ENCODE peak calls at places on chromosome X, in ten cellular contexts. P is vagina, T is transverse colon, U is prostate gland, X is tibial nerve, B is body of pancreas, K is A549, N is suprapubic skin, A is heart left ventricle, W is right lobe of liver. R is an unnamed sample.

GRCh38 chrX:122188751-122189150 is 995.3 kb upstream of the GRIA3 start:
- DNase-seq in P (no peak), T (no peak), U (no peak), X (no peak), B (no peak), K (no peak), N (no peak), A (no peak), W (no peak), R (no peak)

GRCh38 chrX:24767557-24767956 is 73.8 kb downstream of the POLA1 start:
- DNase-seq in P (no peak), T (no peak), U (no peak), X (no peak), B (no peak), K (no peak), N (no peak), A (no peak), W (no peak), R (no peak)

GRCh38 chrX:10524578-10524977 is 95.8 kb downstream of the MID1 start:
- DNase-seq in P (no peak), T (no peak), U (no peak), X (no peak), B (no peak), K (no peak), N (no peak), A (no peak), W (no peak), R (no peak)

GRCh38 chrX:151776113-151776790 is 41.7 kb downstream of the CNGA2 start:
- DNase-seq in P (peak; percentile 77), T (no peak), U (no peak), X (no peak), B (no peak), K (no peak), N (no peak), A (peak; percentile 53), W (no peak), R (no peak)

GRCh38 chrX:152079768-152080167 is 58.6 kb downstream of the MAGEA10 start:
- DNase-seq in P (no peak), T (no peak), U (no peak), X (no peak), B (no peak), K (no peak), N (no peak), A (no peak), W (no peak), R (no peak)

GRCh38 chrX:17412692-17413091 is 37.7 kb downstream of the NHS start:
- DNase-seq in P (no peak), T (no peak), U (no peak), X (no peak), B (no peak), K (peak; percentile 21), N (no peak), A (no peak), W (no peak), R (no peak)

GRCh38 chrX:69203367-69204037 is 38.2 kb upstream of the PJA1 start:
- DNase-seq in P (no peak), T (no peak), U (no peak), X (no peak), B (no peak), K (no peak), N (no peak), A (no peak), W (no peak), R (no peak)

GRCh38 chrX:54246866-54247265 is 63.8 kb upstream of the FAM120C start:
- DNase-seq in P (no peak), T (no peak), U (no peak), X (no peak), B (no peak), K (no peak), N (no peak), A (no peak), W (no peak), R (no peak)

GRCh38 chrX:152896450-152896849 is 1.4 kb upstream of the ZNF185 start:
- DNase-seq in P (no peak), T (no peak), U (no peak), X (no peak), B (no peak), K (peak; percentile 41), N (no peak), A (no peak), W (peak; percentile 11), R (no peak)

GRCh38 chrX:16885628-16886027 is 15.5 kb upstream of the RBBP7 start:
- DNase-seq in P (no peak), T (no peak), U (no peak), X (no peak), B (no peak), K (no peak), N (no peak), A (no peak), W (no peak), R (no peak)

GRCh38 chrX:1661048-1661921 is 46.4 kb downstream of the ASMT start:
- DNase-seq in P (no peak), T (peak; percentile 68), U (peak; percentile 9), X (no peak), B (no peak), K (no peak), N (peak; percentile 49), A (peak; percentile 40), W (peak; percentile 66), R (peak; percentile 21)

GRCh38 chrX:29634516-29634915 is 580.8 kb upstream of the MAGEB2 start:
- DNase-seq in P (no peak), T (no peak), U (no peak), X (no peak), B (no peak), K (no peak), N (no peak), A (no peak), W (no peak), R (no peak)

GRCh38 chrX:108167211-108167872 is 75.8 kb downstream of the ATG4A start:
- DNase-seq in P (no peak), T (no peak), U (no peak), X (no peak), B (no peak), K (peak; percentile 13), N (no peak), A (no peak), W (no peak), R (no peak)

GRCh38 chrX:108171671-108172070 is 80.1 kb downstream of the ATG4A start:
- DNase-seq in P (no peak), T (no peak), U (no peak), X (no peak), B (no peak), K (no peak), N (no peak), A (no peak), W (no peak), R (no peak)

GRCh38 chrX:108173874-108174273 is 82.3 kb downstream of the ATG4A start:
- DNase-seq in P (peak; percentile 61), T (no peak), U (no peak), X (no peak), B (no peak), K (no peak), N (no peak), A (no peak), W (no peak), R (no peak)

GRCh38 chrX:108168961-108169740 is 77.6 kb downstream of the ATG4A start:
- DNase-seq in P (peak; percentile 67), T (no peak), U (no peak), X (no peak), B (no peak), K (no peak), N (no peak), A (no peak), W (no peak), R (no peak)

GRCh38 chrX:108169768-108170167 is 78.2 kb downstream of the ATG4A start:
- DNase-seq in P (peak; percentile 74), T (no peak), U (no peak), X (no peak), B (no peak), K (no peak), N (no peak), A (no peak), W (no peak), R (no peak)
- TF ChIP-seq POLR2A in P (no peak), T (no peak), U (no peak), X (no peak), B (no peak), K (no peak), N (no peak), A (no peak), W (no peak), R (no peak)

GRCh38 chrX:150451953-150452352 is 88.8 kb downstream of the MAMLD1 start:
- DNase-seq in P (no peak), T (no peak), U (no peak), X (no peak), B (no peak), K (no peak), N (no peak), A (no peak), W (no peak), R (no peak)
- H3K27ac ChIP-seq in P (no peak overlapping the region), T (no peak overlapping the region), U (no peak overlapping the region), X (no peak overlapping the region), B (no peak overlapping the region), K (no peak overlapping the region), N (no peak overlapping the region), A (peak overlapping the region; percentile 14), W (no peak overlapping the region), R (no peak overlapping the region)

DNA sequence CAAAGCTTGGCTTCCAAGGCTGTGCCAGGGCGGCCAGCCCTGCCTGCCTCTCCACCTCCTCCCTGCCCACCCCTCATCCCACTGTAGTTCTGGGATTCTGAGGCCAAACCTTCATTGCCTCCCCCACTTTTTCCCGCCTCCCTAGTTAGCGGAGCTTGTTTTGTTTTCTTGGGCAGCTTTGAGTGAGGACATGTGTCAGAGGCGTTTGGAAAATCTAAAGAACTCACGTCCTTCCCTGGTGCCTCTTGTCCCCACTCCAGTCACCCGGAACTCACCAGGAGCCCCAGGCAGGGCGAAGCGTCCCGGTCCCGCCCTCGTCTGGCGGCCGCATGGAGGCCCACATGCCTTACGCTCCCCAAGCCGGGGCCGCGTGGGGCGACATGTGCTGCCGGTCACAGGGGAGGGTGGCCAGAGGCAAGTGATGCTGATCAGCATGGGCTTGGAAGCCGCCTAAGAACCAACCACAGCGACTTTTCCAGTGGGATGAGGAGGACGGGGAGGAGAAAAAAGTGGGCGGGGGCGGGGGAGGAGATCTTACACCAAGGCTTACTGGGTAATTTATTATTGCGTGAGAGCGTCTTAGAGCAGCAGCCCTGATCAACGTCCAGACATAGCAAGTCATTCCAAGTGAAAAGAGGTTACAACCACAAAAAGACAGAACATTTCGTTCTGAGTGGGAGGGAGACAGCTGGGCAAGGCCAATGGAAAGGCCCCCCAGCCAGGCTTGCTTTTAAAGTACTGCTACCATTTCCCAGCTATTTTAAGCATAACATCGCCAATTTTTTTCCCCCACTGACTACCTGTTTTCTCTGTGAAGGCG is 48.5 kb downstream of the PRPS1 start:
- DNase-seq in P (no peak), T (peak; percentile 74), U (peak; percentile 77), X (peak; percentile 74), B (peak; percentile 81), K (peak; percentile 62), N (peak; percentile 91), A (peak; percentile 90), W (peak; percentile 87), R (peak; percentile 87)
- TF ChIP-seq POLR2A in P (no peak), T (peak; percentile 82), U (peak; percentile 42), X (peak; percentile 73), B (peak; percentile 35), K (peak; percentile 34), N (peak; percentile 66), A (peak; percentile 42), W (peak; percentile 40), R (peak; percentile 41)

DNA sequence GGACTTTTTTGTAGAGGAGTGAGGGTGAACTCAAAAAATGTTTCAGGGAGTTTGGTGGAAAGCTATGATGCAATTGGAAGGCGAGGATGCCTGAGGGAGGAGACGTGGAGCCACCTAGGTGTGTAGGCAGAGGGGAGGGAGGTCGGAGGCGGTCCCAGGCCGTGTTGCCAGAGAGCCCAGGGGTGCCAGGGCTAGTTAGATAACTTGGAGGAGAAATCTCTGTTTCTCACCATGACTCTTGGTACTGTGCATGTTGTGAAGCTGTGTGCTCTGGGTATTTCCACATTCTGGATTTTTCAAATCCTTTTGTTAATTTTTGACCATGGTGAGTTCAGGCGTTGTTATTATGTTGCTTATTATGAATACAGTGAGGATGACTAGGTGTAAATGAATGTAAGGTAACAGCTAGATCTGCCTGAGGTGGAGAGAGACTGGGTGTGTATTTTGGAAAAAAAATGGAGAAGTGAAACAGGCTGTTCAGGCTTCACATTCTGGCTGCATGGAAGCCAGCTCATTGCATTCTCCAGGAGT is 4.5 kb downstream of the RAB9A start:
- DNase-seq in P (no peak), T (no peak), U (no peak), X (no peak), B (peak; percentile 35), K (no peak), N (no peak), A (no peak), W (no peak), R (no peak)
- H3K27ac ChIP-seq in P (peak overlapping the region; percentile 34), T (peak overlapping the region; percentile 12), U (no peak overlapping the region), X (no peak overlapping the region), B (peak overlapping the region; percentile 58), K (no peak overlapping the region), N (peak overlapping the region; percentile 69), A (no peak overlapping the region), W (no peak overlapping the region), R (peak overlapping the region; percentile 16)